ENCODE peak calls at places on chromosomes 5 and 9, in nine cellular contexts. One of them, this sample, is unnamed.

GRCh38 chr5:150358261-150359095 is 981 bp downstream of the TCOF1 start:
- DNase-seq in activated T-helper 1 cell treated with anti-CD3 and anti-CD28 coated beads, Interleukin-2, amount 50 U/mL, for 16 hours: no peak
- DNase-seq in DMS153: no peak
- DNase-seq in left ventricle myocardium inferior: no peak
- DNase-seq in astrocyte of the hippocampus: peak; percentile 58
- DNase-seq in lung microvascular endothelial cell: no peak
- DNase-seq in fibroblast of the aortic adventitia: peak; percentile 20
- DNase-seq in epithelial cell of esophagus: peak; percentile 47
- DNase-seq in EH: peak; percentile 40
- DNase-seq in this sample: peak; percentile 81

GRCh38 chr5:143134900-143135299 is 268.6 kb downstream of the NR3C1 start:
- DNase-seq in activated T-helper 1 cell treated with anti-CD3 and anti-CD28 coated beads, Interleukin-2, amount 50 U/mL, for 16 hours: no peak
- DNase-seq in DMS153: no peak
- DNase-seq in left ventricle myocardium inferior: no peak
- DNase-seq in astrocyte of the hippocampus: no peak
- DNase-seq in lung microvascular endothelial cell: no peak
- DNase-seq in fibroblast of the aortic adventitia: no peak
- DNase-seq in epithelial cell of esophagus: peak; percentile 63
- DNase-seq in EH: no peak
- DNase-seq in this sample: no peak

GRCh38 chr5:1801061-1801953 is at the start of gene NDUFS6:
- DNase-seq in activated T-helper 1 cell treated with anti-CD3 and anti-CD28 coated beads, Interleukin-2, amount 50 U/mL, for 16 hours: peak; percentile 76
- DNase-seq in DMS153: peak; percentile 66
- DNase-seq in left ventricle myocardium inferior: peak; percentile 82
- DNase-seq in astrocyte of the hippocampus: peak; percentile 81
- DNase-seq in lung microvascular endothelial cell: peak; percentile 80
- DNase-seq in fibroblast of the aortic adventitia: peak; percentile 65
- DNase-seq in epithelial cell of esophagus: peak; percentile 48
- DNase-seq in EH: peak; percentile 68
- DNase-seq in this sample: no peak

GRCh38 chr9:1051286-1052118 is 1.3 kb downstream of the DMRT2 start:
- DNase-seq in activated T-helper 1 cell treated with anti-CD3 and anti-CD28 coated beads, Interleukin-2, amount 50 U/mL, for 16 hours: no peak
- DNase-seq in DMS153: peak; percentile 69
- DNase-seq in left ventricle myocardium inferior: peak; percentile 27
- DNase-seq in astrocyte of the hippocampus: peak; percentile 38
- DNase-seq in lung microvascular endothelial cell: no peak
- DNase-seq in fibroblast of the aortic adventitia: no peak
- DNase-seq in epithelial cell of esophagus: peak; percentile 60
- DNase-seq in EH: no peak
- DNase-seq in this sample: no peak

GRCh38 chr9:7366121-7366520 is 433.5 kb downstream of the DMAC1 start:
- DNase-seq in activated T-helper 1 cell treated with anti-CD3 and anti-CD28 coated beads, Interleukin-2, amount 50 U/mL, for 16 hours: no peak
- DNase-seq in DMS153: no peak
- DNase-seq in left ventricle myocardium inferior: no peak
- DNase-seq in astrocyte of the hippocampus: no peak
- DNase-seq in lung microvascular endothelial cell: no peak
- DNase-seq in fibroblast of the aortic adventitia: peak; percentile 27
- DNase-seq in epithelial cell of esophagus: no peak
- DNase-seq in EH: peak; percentile 67
- DNase-seq in this sample: no peak

GRCh38 chr9:106860731-106861584 is 2.0 kb upstream of the ZNF462 start:
- DNase-seq in activated T-helper 1 cell treated with anti-CD3 and anti-CD28 coated beads, Interleukin-2, amount 50 U/mL, for 16 hours: no peak
- DNase-seq in DMS153: no peak
- DNase-seq in left ventricle myocardium inferior: peak; percentile 42
- DNase-seq in astrocyte of the hippocampus: peak; percentile 74
- DNase-seq in lung microvascular endothelial cell: peak; percentile 20
- DNase-seq in fibroblast of the aortic adventitia: peak; percentile 43
- DNase-seq in epithelial cell of esophagus: peak; percentile 57
- DNase-seq in EH: peak; percentile 41
- DNase-seq in this sample: no peak

GRCh38 chr5:58264276-58264675 is 195.6 kb downstream of the PLK2 start:
- DNase-seq in activated T-helper 1 cell treated with anti-CD3 and anti-CD28 coated beads, Interleukin-2, amount 50 U/mL, for 16 hours: no peak
- DNase-seq in DMS153: no peak
- DNase-seq in left ventricle myocardium inferior: no peak
- DNase-seq in astrocyte of the hippocampus: no peak
- DNase-seq in lung microvascular endothelial cell: no peak
- DNase-seq in fibroblast of the aortic adventitia: no peak
- DNase-seq in epithelial cell of esophagus: no peak
- DNase-seq in EH: no peak
- DNase-seq in this sample: no peak

GRCh38 chr9:72614057-72614456 is 92.6 kb downstream of the TMC1 start:
- DNase-seq in activated T-helper 1 cell treated with anti-CD3 and anti-CD28 coated beads, Interleukin-2, amount 50 U/mL, for 16 hours: no peak
- DNase-seq in DMS153: no peak
- DNase-seq in left ventricle myocardium inferior: no peak
- DNase-seq in astrocyte of the hippocampus: no peak
- DNase-seq in lung microvascular endothelial cell: peak; percentile 6
- DNase-seq in fibroblast of the aortic adventitia: no peak
- DNase-seq in epithelial cell of esophagus: no peak
- DNase-seq in EH: no peak
- DNase-seq in this sample: peak; percentile 33

This sample was measured in renal cortical epithelial cell.